ENCODE peak calls at places on chromosomes 5 and 9, in five cellular contexts. V is BJ, A is left cardiac atrium, N is GM13976, E is NCI-H1048. K is an unnamed sample.

GRCh38 chr9:79644601-79645000 is 72.8 kb downstream of the TLE4 start:
- DNase-seq in V (no peak), A (no peak), N (no peak), E (no peak), K (no peak)

GRCh38 chr9:38744484-38744883 is 24.6 kb upstream of the FAM240B start:
- DNase-seq in V (no peak), A (no peak), N (no peak), E (no peak), K (no peak)

GRCh38 chr5:145548097-145548496 is 287.0 kb downstream of the PRELID2 start:
- DNase-seq in V (peak; percentile 19), A (no peak), N (no peak), E (no peak), K (no peak)

GRCh38 chr5:180382926-180383325 is 29.8 kb upstream of the GFPT2 start:
- DNase-seq in V (no peak), A (no peak), N (no peak), E (no peak), K (no peak)

GRCh38 chr9:37643214-37643613 is 7.5 kb upstream of the FRMPD1 start:
- DNase-seq in V (no peak), A (no peak), N (no peak), E (no peak), K (no peak)

GRCh38 chr5:78649816-78650561 is 1.4 kb upstream of the LHFPL2 start:
- DNase-seq in V (no peak), A (no peak), N (no peak), E (no peak), K (no peak)

GRCh38 chr9:111076043-111076442 is 37.8 kb upstream of the LPAR1 start:
- DNase-seq in V (no peak), A (no peak), N (no peak), E (no peak), K (no peak)

GRCh38 chr9:121206516-121207370 is 5.1 kb upstream of the RAB14 start:
- DNase-seq in V (no peak), A (no peak), N (no peak), E (no peak), K (no peak)

GRCh38 chr9:123481209-123481865 is 125.3 kb downstream of the CRB2 start:
- DNase-seq in V (no peak), A (no peak), N (no peak), E (no peak), K (no peak)

GRCh38 chr5:59300930-59301329 is 592.6 kb downstream of the PDE4D start:
- DNase-seq in V (no peak), A (no peak), N (no peak), E (no peak), K (no peak)

GRCh38 chr9:90927496-90927895 is 125.9 kb downstream of the SYK start:
- DNase-seq in V (no peak), A (no peak), N (no peak), E (no peak), K (no peak)

GRCh38 chr5:61330341-61330878 is 1.6 kb upstream of the ZSWIM6 start:
- DNase-seq in V (no peak), A (peak; percentile 37), N (peak; percentile 15), E (peak; percentile 45), K (peak; percentile 47)

GRCh38 chr5:143987751-143988560 is 176.0 kb downstream of the HMHB1 start:
- DNase-seq in V (no peak), A (no peak), N (no peak), E (no peak), K (no peak)

GRCh38 chr9:132169672-132170392 is 8.0 kb downstream of the NTNG2 start:
- DNase-seq in V (no peak), A (peak; percentile 65), N (peak; percentile 85), E (no peak), K (peak; percentile 74)

GRCh38 chr9:130526854-130527650 is 52.3 kb upstream of the FUBP3 start:
- DNase-seq in V (no peak), A (no peak), N (no peak), E (no peak), K (no peak)

K was measured in left ventricle myocardium superior.